ENCODE peak calls at places on chromosome 5, in five cellular contexts. One of them, this sample, is unnamed.

GRCh38 chr5:22965960-22966359 is 112.8 kb upstream of the CDH12 start:
- DNase-seq in T-helper 9 cell: no peak
- DNase-seq in COR-L47: no peak
- DNase-seq in body of pancreas: no peak
- DNase-seq in ureter: no peak
- DNase-seq in this sample: no peak

GRCh38 chr5:140275837-140276236 is 27.1 kb downstream of the PFDN1 start:
- DNase-seq in body of pancreas: no peak
- DNase-seq in T-helper 9 cell: no peak
- DNase-seq in COR-L47: no peak
- DNase-seq in ureter: no peak
- DNase-seq in this sample: no peak

GRCh38 chr5:113132579-113132978 is 156.0 kb downstream of the DCP2 start:
- DNase-seq in ureter: no peak
- DNase-seq in COR-L47: no peak
- DNase-seq in T-helper 9 cell: no peak
- DNase-seq in body of pancreas: no peak
- DNase-seq in this sample: no peak

GRCh38 chr5:33890633-33891032 is 1.2 kb downstream of the ADAMTS12 start:
- DNase-seq in ureter: no peak
- DNase-seq in T-helper 9 cell: no peak
- DNase-seq in body of pancreas: no peak
- DNase-seq in COR-L47: no peak
- DNase-seq in this sample: no peak

GRCh38 chr5:128258387-128258786 is 174.8 kb downstream of the SLC12A2 start:
- DNase-seq in body of pancreas: no peak
- DNase-seq in COR-L47: peak
- DNase-seq in ureter: no peak
- DNase-seq in T-helper 9 cell: no peak
- DNase-seq in this sample: no peak

GRCh38 chr5:135534609-135535419 is 950 bp downstream of the NEUROG1 start:
- DNase-seq in ureter: no peak
- DNase-seq in COR-L47: no peak
- DNase-seq in T-helper 9 cell: no peak
- DNase-seq in body of pancreas: no peak
- DNase-seq in this sample: no peak

GRCh38 chr5:119347574-119347973 is 8.2 kb upstream of the TNFAIP8 start:
- DNase-seq in body of pancreas: no peak
- DNase-seq in ureter: no peak
- DNase-seq in T-helper 9 cell: no peak
- DNase-seq in COR-L47: peak
- DNase-seq in this sample: no peak

GRCh38 chr5:151696470-151697061 is 9.9 kb upstream of the SPARC start:
- DNase-seq in COR-L47: no peak
- DNase-seq in T-helper 9 cell: no peak
- DNase-seq in ureter: peak
- DNase-seq in body of pancreas: peak
- DNase-seq in this sample: no peak

GRCh38 chr5:40497573-40497972 is 182.1 kb upstream of the PTGER4 start:
- DNase-seq in body of pancreas: no peak
- DNase-seq in T-helper 9 cell: no peak
- DNase-seq in ureter: no peak
- DNase-seq in COR-L47: no peak
- DNase-seq in this sample: no peak

GRCh38 chr5:143572270-143572669 is 168.8 kb upstream of the NR3C1 start:
- DNase-seq in COR-L47: no peak
- DNase-seq in body of pancreas: no peak
- DNase-seq in ureter: no peak
- DNase-seq in T-helper 9 cell: no peak
- DNase-seq in this sample: no peak

GRCh38 chr5:129971684-129972083 is 67.4 kb downstream of the CHSY3 start:
- DNase-seq in T-helper 9 cell: no peak
- DNase-seq in body of pancreas: no peak
- DNase-seq in COR-L47: no peak
- DNase-seq in ureter: no peak
- DNase-seq in this sample: no peak

GRCh38 chr5:170611446-170612088 is 107.7 kb downstream of the KCNIP1 start:
- DNase-seq in ureter: no peak
- DNase-seq in COR-L47: no peak
- DNase-seq in T-helper 9 cell: no peak
- DNase-seq in body of pancreas: no peak
- DNase-seq in this sample: no peak

GRCh38 chr5:130992621-130993020 is 172.4 kb downstream of the HINT1 start:
- DNase-seq in T-helper 9 cell: no peak
- DNase-seq in ureter: no peak
- DNase-seq in COR-L47: no peak
- DNase-seq in body of pancreas: no peak
- DNase-seq in this sample: no peak

GRCh38 chr5:10666531-10667305 is 94.3 kb downstream of the DAP start:
- DNase-seq in T-helper 9 cell: no peak
- DNase-seq in body of pancreas: no peak
- DNase-seq in COR-L47: no peak
- DNase-seq in ureter: no peak
- DNase-seq in this sample: no peak

GRCh38 chr5:171313481-171314206 is 4.6 kb downstream of the TLX3 start:
- DNase-seq in T-helper 9 cell: no peak
- DNase-seq in ureter: no peak
- DNase-seq in body of pancreas: no peak
- DNase-seq in COR-L47: no peak
- DNase-seq in this sample: no peak

GRCh38 chr5:100827481-100827889 is 75.6 kb downstream of the ST8SIA4 start:
- DNase-seq in ureter: no peak
- DNase-seq in body of pancreas: no peak
- DNase-seq in COR-L47: peak
- DNase-seq in T-helper 9 cell: no peak
- DNase-seq in this sample: no peak

GRCh38 chr5:145825751-145826180 is 9.4 kb downstream of the PRELID2 start:
- DNase-seq in T-helper 9 cell: no peak
- DNase-seq in COR-L47: peak
- DNase-seq in ureter: no peak
- DNase-seq in body of pancreas: no peak
- DNase-seq in this sample: peak